ENCODE peak calls at places on chromosome X, in nine cellular contexts. K is retina; L is stimulated activated CD4-positive, alpha-beta T cell treated with anti-CD3 and anti-CD28 coated beads, Interleukin-1b, Interleukin-23, amount 100 ng/mL, for 24 hours; V is IMR-90; S is fibroblast of the aortic adventitia; A is astrocyte of the cerebellum; W is NCI-H226; F is foreskin melanocyte; N is ecto neural progenitor cell. D is an unnamed sample.
A peak's percentile ranks its signal among the peaks of the same experiment; 100 is the strongest.

GRCh38 chrX:115318139-115318538 is 28.6 kb downstream of the LUZP4 start:
- DNase-seq in K (no peak), L (no peak), V (no peak), S (no peak), A (no peak), W (no peak), F (no peak), N (no peak), D (no peak)

GRCh38 chrX:53563324-53563723 is 123.2 kb downstream of the HUWE1 start:
- DNase-seq in K (no peak), L (no peak), V (no peak), S (no peak), A (no peak), W (no peak), F (no peak), N (no peak), D (no peak)

GRCh38 chrX:133726211-133726630 is 259.2 kb downstream of the GPC3 start:
- DNase-seq in K (no peak), L (no peak), V (peak; percentile 73), S (peak; percentile 20), A (peak; percentile 13), W (peak; percentile 24), F (peak; percentile 13), N (no peak), D (no peak)

GRCh38 chrX:35562395-35562794 is 235.7 kb upstream of the MAGEB16 start:
- DNase-seq in K (no peak), L (no peak), V (no peak), S (no peak), A (no peak), W (no peak), F (no peak), N (no peak), D (no peak)

GRCh38 chrX:9586992-9587392 is 122.1 kb downstream of the TBL1X start:
- DNase-seq in K (no peak), L (no peak), V (no peak), S (no peak), A (no peak), W (no peak), F (no peak), N (no peak), D (no peak)

GRCh38 chrX:41184312-41184711 is 99.1 kb downstream of the USP9X start:
- DNase-seq in K (no peak), L (no peak), V (no peak), S (no peak), A (no peak), W (no peak), F (no peak), N (no peak), D (no peak)

GRCh38 chrX:101932249-101932570 is 383 bp upstream of the ZMAT1 start:
- DNase-seq in K (no peak), L (no peak), V (no peak), S (no peak), A (no peak), W (no peak), F (no peak), N (no peak), D (no peak)

GRCh38 chrX:47156611-47157520 is 11.8 kb downstream of the RBM10 start:
- DNase-seq in K (no peak), L (no peak), V (no peak), S (no peak), A (peak; percentile 15), W (no peak), F (no peak), N (no peak), D (no peak)

GRCh38 chrX:106919932-106920452 is at the start of gene CLDN2:
- DNase-seq in K (peak; percentile 63), L (no peak), V (no peak), S (no peak), A (peak; percentile 27), W (no peak), F (no peak), N (peak; percentile 65), D (no peak)

GRCh38 chrX:68710870-68711576 is 63.6 kb downstream of the STARD8 start:
- DNase-seq in K (no peak), L (no peak), V (peak; percentile 53), S (peak; percentile 66), A (peak; percentile 32), W (no peak), F (no peak), N (peak; percentile 51), D (no peak)

GRCh38 chrX:109966246-109966645 is 36.7 kb upstream of the TMEM164 start:
- DNase-seq in K (no peak), L (no peak), V (no peak), S (peak; percentile 47), A (no peak), W (peak; percentile 23), F (no peak), N (no peak), D (no peak)

GRCh38 chrX:68018248-68019203 is 414.8 kb downstream of the OPHN1 start:
- DNase-seq in K (no peak), L (no peak), V (peak; percentile 32), S (peak; percentile 28), A (no peak), W (peak; percentile 5), F (peak; percentile 7), N (peak; percentile 62), D (no peak)

GRCh38 chrX:51891821-51892551 is 1.4 kb upstream of the MAGED1 start:
- DNase-seq in K (peak; percentile 65), L (no peak), V (peak; percentile 69), S (peak; percentile 92), A (peak; percentile 68), W (no peak), F (peak; percentile 71), N (no peak), D (no peak)

GRCh38 chrX:106898462-106898861 is 4.7 kb downstream of the RIPPLY1 start:
- DNase-seq in K (peak; percentile 29), L (no peak), V (peak; percentile 53), S (peak; percentile 59), A (peak; percentile 24), W (no peak), F (peak; percentile 60), N (no peak), D (no peak)

GRCh38 chrX:13747836-13748235 is 13.3 kb downstream of the OFD1 start:
- DNase-seq in K (no peak), L (no peak), V (peak; percentile 76), S (peak; percentile 87), A (peak; percentile 53), W (peak; percentile 18), F (peak; percentile 33), N (no peak), D (no peak)

GRCh38 chrX:136953867-136954787 is 73.6 kb upstream of the RBMX start:
- DNase-seq in K (peak; percentile 50), L (peak; percentile 21), V (peak; percentile 67), S (peak; percentile 75), A (peak; percentile 55), W (peak; percentile 38), F (peak; percentile 49), N (peak; percentile 60), D (no peak)

GRCh38 chrX:153913701-153914100 is 9.2 kb downstream of the AVPR2 start:
- DNase-seq in K (no peak), L (no peak), V (no peak), S (no peak), A (no peak), W (no peak), F (no peak), N (no peak), D (no peak)

GRCh38 chrX:29547877-29548276 is 667.5 kb upstream of the MAGEB2 start:
- DNase-seq in K (no peak), L (no peak), V (no peak), S (no peak), A (no peak), W (no peak), F (no peak), N (no peak), D (no peak)

GRCh38 chrX:43964936-43965335 is 8.3 kb downstream of the NDP start:
- DNase-seq in K (no peak), L (no peak), V (no peak), S (no peak), A (no peak), W (no peak), F (no peak), N (no peak), D (no peak)

GRCh38 chrX:143934542-143934941 is 50.7 kb downstream of the UBE2NL start:
- DNase-seq in K (no peak), L (no peak), V (no peak), S (no peak), A (no peak), W (no peak), F (no peak), N (no peak), D (no peak)

GRCh38 chrX:14896273-14896672 is 23.1 kb downstream of the MOSPD2 start:
- DNase-seq in K (no peak), L (no peak), V (no peak), S (no peak), A (no peak), W (no peak), F (no peak), N (no peak), D (no peak)

GRCh38 chrX:110146521-110146920 is 143.6 kb downstream of the TMEM164 start:
- DNase-seq in K (peak; percentile 43), L (no peak), V (peak; percentile 48), S (peak; percentile 67), A (no peak), W (no peak), F (no peak), N (no peak), D (no peak)

GRCh38 chrX:7147978-7148824 is at the start of gene PUDP:
- DNase-seq in K (peak; percentile 97), L (peak; percentile 54), V (peak; percentile 83), S (peak; percentile 86), A (peak; percentile 72), W (peak; percentile 51), F (peak; percentile 54), N (peak; percentile 87), D (peak; percentile 61)

GRCh38 chrX:72381439-72382198 is 75.9 kb upstream of the CITED1 start:
- DNase-seq in K (no peak), L (no peak), V (no peak), S (peak; percentile 27), A (no peak), W (no peak), F (peak; percentile 61), N (no peak), D (no peak)

GRCh38 chrX:34877451-34877850 is 65.1 kb upstream of the FAM47B start:
- DNase-seq in K (no peak), L (no peak), V (peak; percentile 59), S (no peak), A (no peak), W (no peak), F (no peak), N (no peak), D (no peak)

GRCh38 chrX:129600981-129601424 is 53.8 kb downstream of the APLN start:
- DNase-seq in K (no peak), L (no peak), V (peak; percentile 27), S (peak; percentile 43), A (no peak), W (no peak), F (peak; percentile 80), N (no peak), D (no peak)

GRCh38 chrX:135688137-135688536 is 25.3 kb upstream of the CT45A1 start:
- DNase-seq in K (no peak), L (no peak), V (no peak), S (no peak), A (no peak), W (no peak), F (no peak), N (no peak), D (no peak)

GRCh38 chrX:153646620-153647373 is at the start of gene DUSP9:
- DNase-seq in K (no peak), L (no peak), V (no peak), S (no peak), A (no peak), W (peak; percentile 43), F (no peak), N (peak; percentile 80), D (peak; percentile 20)

GRCh38 chrX:42714981-42715688 is 62.8 kb downstream of the PPP1R2C start:
- DNase-seq in K (peak; percentile 74), L (no peak), V (no peak), S (no peak), A (peak; percentile 26), W (no peak), F (no peak), N (peak; percentile 76), D (no peak)

GRCh38 chrX:106050054-106050453 is 11.5 kb upstream of the SERPINA7 start:
- DNase-seq in K (no peak), L (no peak), V (no peak), S (no peak), A (no peak), W (no peak), F (no peak), N (no peak), D (no peak)

GRCh38 chrX:123818243-123818642 is 41.6 kb upstream of the XIAP start:
- DNase-seq in K (no peak), L (no peak), V (peak; percentile 84), S (peak; percentile 48), A (no peak), W (peak; percentile 44), F (no peak), N (no peak), D (no peak)

D was measured in omental fat pad.